ENCODE peak calls at places on chromosomes 12 and 14, in six cellular contexts. F, D, M, L, J and W are unnamed samples. For H3K4me1, the result is how much of the 10 kb centered on the place peaks cover.

GRCh38 chr14:52835122-52835903 is 43.9 kb upstream of the GNPNAT1 start:
- DNase-seq in F (peak), D (peak), M (no peak), L (no peak), J (no peak), W (peak)

GRCh38 chr12:28065374-28065773 is 92.8 kb upstream of the PTHLH start:
- DNase-seq in F (no peak), D (no peak), M (no peak), L (no peak), J (no peak), W (no peak)

GRCh38 chr12:45726594-45727300 is 2.8 kb upstream of the ARID2 start:
- DNase-seq in F (peak), D (peak), M (no peak), L (peak), J (peak), W (peak)

GRCh38 chr12:64480148-64480547 is 28.2 kb downstream of the TBK1 start:
- DNase-seq in F (no peak), D (peak), M (no peak), L (no peak), J (no peak), W (no peak)

GRCh38 chr12:55829967-55830600 is 697 bp upstream of the DNAJC14 start:
- DNase-seq in F (peak), D (no peak), M (no peak), L (peak), J (peak), W (no peak)

GRCh38 chr14:75068294-75069020 is 984 bp upstream of the ZC2HC1C start:
- DNase-seq in F (no peak), D (no peak), M (no peak), L (no peak), J (no peak), W (no peak)

GRCh38 chr14:83170165-83170564 is 1636.5 kb upstream of the SEL1L start:
- DNase-seq in F (no peak), D (no peak), M (no peak), L (no peak), J (no peak), W (no peak)

GRCh38 chr14:31492759-31493498 is 5.1 kb upstream of the GPR33 start:
- DNase-seq in F (no peak), D (no peak), M (no peak), L (no peak), J (no peak), W (no peak)

GRCh38 chr12:111488271-111488670 is 82.5 kb downstream of the SH2B3 start:
- DNase-seq in F (no peak), D (no peak), M (no peak), L (peak), J (no peak), W (no peak)

GRCh38 chr14:103846569-103847438 is 571 bp downstream of the PPP1R13B start:
- DNase-seq in F (no peak), D (peak), M (no peak), L (peak), J (peak), W (peak)

GRCh38 chr14:75559451-75560187 is 18.8 kb upstream of the FLVCR2 start:
- DNase-seq in F (peak), D (peak), M (no peak), L (no peak), J (no peak), W (peak)

GRCh38 chr12:107396991-107397390 is 288.6 kb upstream of the PWP1 start:
- DNase-seq in F (no peak), D (peak), M (no peak), L (no peak), J (no peak), W (no peak)

GRCh38 chr14:95396221-95396620 is 76.5 kb upstream of the CLMN start:
- DNase-seq in F (no peak), D (no peak), M (no peak), L (no peak), J (no peak), W (no peak)

GRCh38 chr14:27553820-27554219 is 956.0 kb upstream of the NOVA1 start:
- DNase-seq in F (no peak), D (no peak), M (no peak), L (no peak), J (peak), W (no peak)

GRCh38 chr12:96064966-96065365 is 29.6 kb upstream of the LTA4H start:
- DNase-seq in F (no peak), D (no peak), M (no peak), L (no peak), J (no peak), W (no peak)

GRCh38 chr12:10612954-10613333 is 465 bp downstream of the MAGOHB start:
- DNase-seq in F (no peak), D (peak), M (no peak), L (no peak), J (no peak), W (no peak)

GRCh38 chr12:90520002-90520734 is 434.8 kb downstream of the CCER1 start:
- DNase-seq in F (no peak), D (no peak), M (no peak), L (no peak), J (no peak), W (no peak)

GRCh38 chr12:11758838-11759509 is 109.5 kb downstream of the ETV6 start:
- DNase-seq in F (no peak), D (no peak), M (peak), L (peak), J (peak), W (no peak)

GRCh38 chr12:114676142-114676741 is 7.7 kb downstream of the TBX3 start:
- DNase-seq in F (no peak), D (no peak), M (no peak), L (no peak), J (no peak), W (no peak)

GRCh38 chr12:114735680-114736374 is 51.9 kb upstream of the TBX3 start:
- DNase-seq in F (no peak), D (no peak), M (no peak), L (no peak), J (no peak), W (no peak)

GRCh38 chr14:33959692-33960151 is 8.8 kb upstream of the EGLN3 start:
- DNase-seq in F (no peak), D (no peak), M (no peak), L (no peak), J (peak), W (peak)

GRCh38 chr12:47822863-47823262 is 3.2 kb upstream of the HDAC7 start:
- DNase-seq in F (no peak), D (no peak), M (no peak), L (no peak), J (no peak), W (no peak)

GRCh38 chr12:76762556-76762955 is 1.4 kb upstream of the ZDHHC17 start:
- DNase-seq in F (no peak), D (peak), M (no peak), L (no peak), J (peak), W (no peak)

GRCh38 chr12:11555743-11556625 is 93.5 kb upstream of the ETV6 start:
- DNase-seq in F (no peak), D (peak), M (no peak), L (no peak), J (no peak), W (no peak)

GRCh38 chr12:74379114-74379513 is 158.5 kb upstream of the ATXN7L3B start:
- DNase-seq in F (no peak), D (no peak), M (no peak), L (no peak), J (no peak), W (no peak)

GRCh38 chr12:107436376-107436775 is 249.2 kb upstream of the PWP1 start:
- DNase-seq in F (no peak), D (peak), M (no peak), L (no peak), J (peak), W (no peak)

GRCh38 chr12:80129895-80130535 is 30.7 kb downstream of the OTOGL start:
- DNase-seq in F (no peak), D (peak), M (no peak), L (no peak), J (peak), W (no peak)

GRCh38 chr12:117685115-117685926 is 283.5 kb downstream of the KSR2 start:
- DNase-seq in F (no peak), D (peak), M (no peak), L (no peak), J (peak), W (peak)

GRCh38 chr12:93417967-93418480 is 23.7 kb downstream of the UBE2N start:
- DNase-seq in F (no peak), D (no peak), M (no peak), L (no peak), J (no peak), W (no peak)
- H3K4me1 ChIP-seq in F (under half), D (under half), M (under half), L (under half), J (under half), W (under half)

GRCh38 chr12:12839886-12840285 is 26.7 kb downstream of the DDX47 start:
- DNase-seq in F (peak), D (peak), M (no peak), L (no peak), J (no peak), W (no peak)

GRCh38 chr12:12839003-12839395 is 25.9 kb downstream of the DDX47 start:
- DNase-seq in F (no peak), D (no peak), M (no peak), L (no peak), J (no peak), W (no peak)

GRCh38 chr12:12837025-12837872 is 24.1 kb downstream of the DDX47 start:
- DNase-seq in F (no peak), D (peak), M (no peak), L (peak), J (peak), W (peak)

GRCh38 chr12:12836571-12836970 is 23.4 kb downstream of the DDX47 start:
- DNase-seq in F (no peak), D (peak), M (no peak), L (no peak), J (no peak), W (no peak)

DNA sequence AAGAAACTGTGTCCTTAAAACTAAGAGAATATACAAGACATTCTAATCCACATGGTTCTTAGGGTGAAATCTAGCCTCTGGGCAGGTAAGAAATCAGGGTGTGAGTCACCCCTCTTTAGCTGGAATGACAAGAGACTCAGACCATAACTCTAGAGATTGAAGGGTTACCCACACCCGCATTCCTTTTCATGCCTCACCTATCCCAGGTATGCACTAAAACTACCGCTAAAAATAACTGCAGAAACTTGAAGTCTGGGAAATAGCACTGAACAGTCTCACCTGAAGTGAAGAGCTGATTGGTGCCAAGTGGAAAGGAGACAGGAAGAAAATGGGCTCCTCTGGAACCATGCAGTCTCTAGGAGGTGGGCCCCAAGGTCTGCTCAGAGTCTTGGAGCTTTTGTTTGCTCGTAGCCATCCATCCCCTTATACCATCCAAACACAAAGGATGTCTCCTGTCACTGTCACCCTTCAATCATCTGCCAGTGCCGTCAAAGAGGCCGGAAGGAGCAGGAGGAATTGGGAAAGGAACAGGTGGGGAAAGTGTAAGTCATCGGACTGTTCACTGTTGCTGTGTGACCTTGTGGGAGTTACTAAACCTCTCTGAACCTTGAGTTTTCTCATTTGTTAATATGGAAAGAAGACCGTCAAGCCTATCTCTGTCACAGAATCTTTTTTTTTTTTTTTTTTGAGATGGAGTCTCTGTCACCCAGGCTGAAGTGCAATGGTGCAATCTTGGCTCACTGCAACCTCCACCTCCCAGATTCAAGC is 22.4 kb downstream of the DDX47 start:
- DNase-seq in F (peak), D (peak), M (no peak), L (no peak), J (no peak), W (no peak)
- H3K4me1 ChIP-seq in F (under half), D (half or more), M (under half), L (under half), J (under half), W (under half)

DNA sequence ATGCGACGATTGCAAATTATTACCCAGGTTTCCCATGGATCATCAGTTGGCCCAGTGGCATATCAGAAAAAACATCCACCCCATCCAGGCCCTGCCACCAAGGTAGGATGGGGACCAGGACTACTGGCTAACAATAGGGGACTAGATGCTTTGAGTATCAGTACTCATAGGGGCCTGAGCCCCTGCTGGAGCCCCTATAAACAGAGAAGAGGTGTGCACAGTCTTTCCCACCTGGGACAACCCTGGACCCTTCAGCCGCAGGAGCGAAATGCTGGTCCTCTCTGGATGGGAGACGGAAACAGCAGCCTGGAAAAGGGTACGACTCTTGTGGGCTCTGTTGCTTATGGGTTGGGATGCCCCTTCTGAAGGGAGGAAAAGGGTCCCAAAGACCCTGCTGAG is 5.7 kb downstream of the DHH start:
- DNase-seq in F (no peak), D (no peak), M (no peak), L (no peak), J (no peak), W (no peak)
- H3K4me1 ChIP-seq in F (under half), D (under half), M (half or more), L (under half), J (under half), W (under half)

DNA sequence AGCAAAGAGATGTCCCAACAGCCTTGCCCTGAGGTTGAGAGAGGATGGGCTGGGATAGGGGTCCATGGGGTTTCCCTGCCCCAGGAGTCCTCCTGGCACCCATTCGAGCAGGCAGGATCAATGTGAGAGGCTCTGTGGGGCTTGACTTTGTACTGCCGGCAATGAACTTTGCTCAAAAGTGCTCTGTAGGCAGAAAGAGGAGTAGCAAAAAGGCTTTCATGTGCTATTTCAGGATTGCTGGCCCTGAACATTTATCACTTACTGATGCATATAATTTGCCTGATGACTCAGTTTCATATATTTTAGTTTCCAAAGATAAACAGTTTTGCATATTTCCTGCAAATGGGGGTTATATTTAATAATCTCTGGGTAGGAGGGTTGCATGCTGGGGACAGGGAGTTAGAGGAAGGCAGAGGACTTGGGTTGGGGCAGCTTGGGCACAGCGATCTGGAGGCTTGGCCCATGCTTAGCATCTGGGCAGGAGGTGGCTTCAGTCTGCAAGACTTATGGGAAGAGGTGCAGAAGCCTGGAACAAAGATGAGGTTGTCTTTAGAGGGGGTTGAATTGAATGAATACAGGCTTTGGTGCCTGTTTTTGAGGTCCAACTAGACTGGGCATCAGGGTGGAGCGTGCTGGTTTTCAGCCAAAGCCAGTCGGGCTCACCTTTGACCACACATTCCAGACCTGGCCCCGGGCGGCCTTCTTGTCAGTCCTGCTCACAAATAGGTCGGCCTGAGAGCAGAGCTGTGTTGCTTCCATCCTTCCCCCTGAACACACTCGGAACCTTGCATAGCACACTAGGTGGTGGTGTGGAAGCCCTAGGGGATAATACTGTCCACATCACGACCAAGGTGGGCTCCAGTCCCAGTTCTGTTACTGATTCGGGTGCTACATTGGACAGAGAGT is 101.4 kb downstream of the PAPOLA start:
- DNase-seq in F (no peak), D (no peak), M (no peak), L (no peak), J (no peak), W (no peak)
- H3K4me1 ChIP-seq in F (under half), D (under half), M (under half), L (under half), J (under half), W (under half)

DNA sequence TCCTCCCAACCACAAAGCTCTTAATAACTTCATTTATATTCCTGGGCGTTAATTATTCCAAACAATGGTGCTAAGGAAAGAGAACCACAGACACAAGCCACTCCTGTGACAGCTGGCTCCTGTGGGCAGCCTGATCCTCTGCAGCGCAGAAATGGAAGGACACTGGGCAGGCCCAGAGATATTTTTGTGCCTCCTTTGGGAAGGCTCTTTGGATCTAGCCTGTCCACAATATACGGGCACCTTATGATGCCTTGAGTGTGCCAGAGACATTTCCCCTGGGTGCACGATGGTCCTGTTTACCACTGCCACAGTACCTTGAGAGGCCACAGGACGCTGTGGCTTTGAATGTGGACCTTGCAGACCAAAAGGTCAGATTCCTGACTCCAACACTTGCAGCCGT is 2.1 kb downstream of the ASB2 start:
- DNase-seq in F (no peak), D (no peak), M (no peak), L (no peak), J (no peak), W (no peak)
- H3K4me1 ChIP-seq in F (under half), D (under half), M (half or more), L (under half), J (half or more), W (under half)

GRCh38 chr12:124503305-124503704 is 64.1 kb downstream of the NCOR2 start:
- DNase-seq in F (no peak), D (no peak), M (no peak), L (no peak), J (no peak), W (no peak)

GRCh38 chr12:124500232-124501079 is 67.0 kb downstream of the NCOR2 start:
- DNase-seq in F (no peak), D (peak), M (no peak), L (no peak), J (peak), W (no peak)

GRCh38 chr12:124501080-124501642 is 66.3 kb downstream of the NCOR2 start:
- DNase-seq in F (no peak), D (no peak), M (no peak), L (no peak), J (no peak), W (no peak)

GRCh38 chr12:124501827-124502226 is 65.6 kb downstream of the NCOR2 start:
- DNase-seq in F (no peak), D (no peak), M (no peak), L (no peak), J (no peak), W (no peak)

GRCh38 chr12:124502379-124502778 is 65.0 kb downstream of the NCOR2 start:
- DNase-seq in F (no peak), D (no peak), M (no peak), L (no peak), J (no peak), W (no peak)
- H3K4me1 ChIP-seq in F (under half), D (under half), M (half or more), L (under half), J (under half), W (under half)

DNA sequence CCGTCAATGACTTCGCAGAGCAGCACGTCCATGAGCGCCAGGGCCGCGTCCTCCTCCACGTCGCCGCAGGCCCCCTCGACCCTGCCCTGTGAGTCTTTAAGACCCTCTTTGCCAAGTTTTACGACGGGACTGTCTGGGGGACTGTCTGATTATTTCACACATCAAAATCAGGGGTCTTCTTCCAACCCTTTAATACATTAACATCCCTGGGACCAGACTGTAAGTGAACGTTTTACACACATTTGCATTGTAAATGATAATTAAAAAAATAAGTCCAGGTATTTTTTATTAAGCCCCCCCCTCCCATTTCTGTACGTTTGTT is 1.9 kb downstream of the FOXG1 start:
- DNase-seq in F (no peak), D (no peak), M (no peak), L (no peak), J (no peak), W (no peak)
- H3K4me1 ChIP-seq in F (under half), D (under half), M (under half), L (under half), J (under half), W (under half)

DNA sequence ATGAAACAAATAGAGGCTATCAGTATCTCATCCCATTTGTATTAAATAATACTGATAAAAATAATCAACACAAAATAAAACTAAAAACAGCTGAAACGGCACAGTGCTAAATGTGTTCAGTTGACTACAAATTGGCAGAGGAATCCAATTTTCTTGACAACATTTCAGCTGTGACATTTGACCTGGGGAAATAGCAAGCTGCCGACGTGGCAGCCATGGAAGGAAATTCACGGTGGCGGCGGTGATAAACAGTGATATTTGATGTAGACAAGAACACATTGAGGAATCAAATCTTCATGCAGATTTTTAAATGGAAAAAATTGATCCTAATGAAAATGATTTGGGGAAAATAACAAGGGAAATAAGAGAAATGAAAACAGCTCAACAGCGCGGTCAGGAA is 159.1 kb upstream of the RTL1 start:
- DNase-seq in F (no peak), D (no peak), M (no peak), L (no peak), J (no peak), W (peak)
- H3K4me1 ChIP-seq in F (under half), D (under half), M (under half), L (under half), J (under half), W (under half)